ENCODE peak calls at places on chromosome 20, in five cellular contexts. Q, X, G, F and M are unnamed samples.

GRCh38 chr20:42949865-42950264 is 239.8 kb downstream of the PTPRT start:
- DNase-seq in F (no peak), Q (no peak), X (no peak), G (no peak), M (no peak)

GRCh38 chr20:63944078-63944941 is 11.9 kb downstream of the UCKL1 start:
- DNase-seq in Q (no peak), F (no peak), G (no peak), X (no peak), M (no peak)

GRCh38 chr20:37931153-37931922 is 28.4 kb downstream of the VSTM2L start:
- DNase-seq in X (no peak), G (no peak), Q (no peak), F (no peak), M (no peak)

GRCh38 chr20:6558361-6558760 is 209.1 kb upstream of the BMP2 start:
- DNase-seq in F (no peak), X (no peak), Q (no peak), G (no peak), M (no peak)

GRCh38 chr20:57247292-57247975 is 19.0 kb downstream of the BMP7 start:
- DNase-seq in X (no peak), F (no peak), G (no peak), Q (no peak), M (no peak)

GRCh38 chr20:4227085-4227821 is 211.9 kb upstream of the RNF24 start:
- DNase-seq in G (no peak), Q (no peak), X (peak; percentile 61), F (peak; percentile 46), M (peak; percentile 42)

GRCh38 chr20:63740070-63740500 is 509 bp downstream of the SLC2A4RG start:
- DNase-seq in X (peak; percentile 76), Q (peak; percentile 54), F (peak; percentile 49), G (no peak), M (no peak)

GRCh38 chr20:3729811-3730550 is 2.5 kb upstream of the HSPA12B start:
- DNase-seq in Q (no peak), F (no peak), X (no peak), G (no peak), M (no peak)

GRCh38 chr20:44083220-44083933 is 103.6 kb downstream of the JPH2 start:
- DNase-seq in Q (no peak), X (peak; percentile 23), F (no peak), G (no peak), M (no peak)